ENCODE peak calls at places on chromosomes 13 and 19, in seven cellular contexts. S is C1 segment of cervical spinal cord; A is activated T-cell treated with anti-CD3 and anti-CD28 coated beads for 1 hour; L is upper lobe of right lung; C is non-pigmented ciliary epithelial cell; O is neuronal stem cell; Y is stimulated activated CD4-positive, alpha-beta T cell treated with anti-CD3 and anti-CD28 coated beads, Interleukin-15, amount 100 ng/mL, for 24 hours. T is an unnamed sample.

GRCh38 chr19:5968431-5969373 is 9.2 kb downstream of the RANBP3 start:
- DNase-seq in Y (no peak), A (no peak), O (no peak), C (no peak), L (no peak), S (no peak), T (peak)

GRCh38 chr13:93959796-93960533 is 519.5 kb downstream of the DCT start:
- DNase-seq in Y (no peak), A (no peak), O (no peak), C (peak), L (no peak), S (no peak), T (no peak)

GRCh38 chr19:54424201-54424600 is 8.9 kb downstream of the TTYH1 start:
- DNase-seq in Y (no peak), O (no peak), S (no peak), C (no peak), L (no peak), A (no peak), T (no peak)

GRCh38 chr13:31276386-31276785 is 76.6 kb downstream of the B3GLCT start:
- DNase-seq in A (no peak), Y (no peak), O (no peak), L (no peak), S (no peak), C (peak), T (no peak)

GRCh38 chr19:11399667-11400066 is 15.6 kb upstream of the EPOR start:
- DNase-seq in C (no peak), L (no peak), S (no peak), Y (no peak), A (no peak), O (no peak), T (no peak)

GRCh38 chr19:53308339-53308811 is 25.2 kb upstream of the ZNF845 start:
- DNase-seq in O (peak), L (peak), C (no peak), A (no peak), Y (peak), S (peak), T (peak)

GRCh38 chr13:111114362-111115050 is 604 bp upstream of the ARHGEF7 start:
- DNase-seq in S (no peak), C (no peak), Y (peak), L (peak), O (peak), A (no peak), T (peak)

GRCh38 chr13:86856996-86857395 is 814.2 kb upstream of the SLITRK5 start:
- DNase-seq in A (no peak), O (no peak), Y (no peak), S (no peak), L (no peak), C (no peak), T (no peak)

GRCh38 chr13:76533251-76533650 is 353.0 kb downstream of the KCTD12 start:
- DNase-seq in Y (no peak), A (no peak), S (no peak), O (no peak), L (no peak), C (no peak), T (no peak)

GRCh38 chr19:37413243-37414084 is 42.6 kb downstream of the ZNF527 start:
- DNase-seq in A (no peak), S (no peak), L (no peak), O (no peak), Y (no peak), C (no peak), T (no peak)

GRCh38 chr19:46373573-46374359 is 26.9 kb downstream of the PPP5C start:
- DNase-seq in O (peak), C (no peak), L (peak), Y (no peak), S (no peak), A (no peak), T (peak)

GRCh38 chr19:13962738-13963602 is 10.7 kb downstream of the DCAF15 start:
- DNase-seq in Y (no peak), C (no peak), L (no peak), S (no peak), O (no peak), A (no peak), T (no peak)